ENCODE peak calls at places on chromosomes 6 and 20, in five cellular contexts. One of them, this sample, is unnamed.
A peak's percentile ranks its signal among the peaks of the same experiment; 100 is the strongest.

GRCh38 chr6:69974193-69974592 is 107.8 kb downstream of the COL19A1 start:
- DNase-seq in heart left ventricle: peak; percentile 20
- DNase-seq in adrenal gland: no peak
- DNase-seq in tibial artery: no peak
- DNase-seq in breast epithelium: no peak
- DNase-seq in this sample: peak; percentile 5

GRCh38 chr20:20273281-20273680 is 94.6 kb upstream of the INSM1 start:
- DNase-seq in heart left ventricle: no peak
- DNase-seq in adrenal gland: no peak
- DNase-seq in tibial artery: no peak
- DNase-seq in breast epithelium: no peak
- DNase-seq in this sample: no peak

GRCh38 chr20:44614525-44614924 is 32.1 kb downstream of the PKIG start:
- DNase-seq in heart left ventricle: peak; percentile 48
- DNase-seq in adrenal gland: no peak
- DNase-seq in tibial artery: no peak
- DNase-seq in breast epithelium: no peak
- DNase-seq in this sample: no peak

GRCh38 chr6:143176090-143177021 is 115.7 kb downstream of the AIG1 start:
- DNase-seq in heart left ventricle: no peak
- DNase-seq in adrenal gland: no peak
- DNase-seq in tibial artery: no peak
- DNase-seq in breast epithelium: no peak
- DNase-seq in this sample: no peak

GRCh38 chr20:62523473-62524203 is 47.8 kb upstream of the GATA5 start:
- DNase-seq in heart left ventricle: no peak
- DNase-seq in adrenal gland: no peak
- DNase-seq in tibial artery: no peak
- DNase-seq in breast epithelium: no peak
- DNase-seq in this sample: no peak

GRCh38 chr20:62396367-62397239 is 9.7 kb downstream of the RPS21 start:
- DNase-seq in heart left ventricle: no peak
- DNase-seq in adrenal gland: no peak
- DNase-seq in tibial artery: no peak
- DNase-seq in breast epithelium: no peak
- DNase-seq in this sample: no peak

GRCh38 chr6:96841241-96841824 is 4.1 kb upstream of the GPR63 start:
- DNase-seq in heart left ventricle: no peak
- DNase-seq in adrenal gland: no peak
- DNase-seq in tibial artery: no peak
- DNase-seq in breast epithelium: no peak
- DNase-seq in this sample: no peak

GRCh38 chr6:46642928-46643751 is 9.5 kb downstream of the CYP39A1 start:
- DNase-seq in heart left ventricle: no peak
- DNase-seq in adrenal gland: no peak
- DNase-seq in tibial artery: no peak
- DNase-seq in breast epithelium: no peak
- DNase-seq in this sample: no peak

GRCh38 chr6:170091639-170092579 is 199.0 kb downstream of the DLL1 start:
- DNase-seq in heart left ventricle: peak; percentile 10
- DNase-seq in adrenal gland: no peak
- DNase-seq in tibial artery: peak; percentile 12
- DNase-seq in breast epithelium: no peak
- DNase-seq in this sample: no peak

GRCh38 chr6:153425536-153425935 is 294.5 kb upstream of the RGS17 start:
- DNase-seq in heart left ventricle: no peak
- DNase-seq in adrenal gland: no peak
- DNase-seq in tibial artery: no peak
- DNase-seq in breast epithelium: no peak
- DNase-seq in this sample: no peak

GRCh38 chr20:24663496-24663895 is 194.1 kb downstream of the SYNDIG1 start:
- DNase-seq in heart left ventricle: no peak
- DNase-seq in adrenal gland: no peak
- DNase-seq in tibial artery: peak; percentile 8
- DNase-seq in breast epithelium: no peak
- DNase-seq in this sample: no peak

GRCh38 chr20:52921300-52921699 is 50.9 kb upstream of the TSHZ2 start:
- DNase-seq in heart left ventricle: no peak
- DNase-seq in adrenal gland: no peak
- DNase-seq in tibial artery: no peak
- DNase-seq in breast epithelium: no peak
- DNase-seq in this sample: no peak

GRCh38 chr20:48603116-48603818 is 224.5 kb downstream of the PREX1 start:
- DNase-seq in heart left ventricle: no peak
- DNase-seq in adrenal gland: no peak
- DNase-seq in tibial artery: no peak
- DNase-seq in breast epithelium: peak; percentile 39
- DNase-seq in this sample: no peak

GRCh38 chr6:32370510-32370909 is 1.2 kb downstream of the TSBP1 start:
- DNase-seq in heart left ventricle: no peak
- DNase-seq in adrenal gland: no peak
- DNase-seq in tibial artery: no peak
- DNase-seq in breast epithelium: no peak
- DNase-seq in this sample: no peak

GRCh38 chr20:9508696-9509178 is 5.7 kb upstream of the LAMP5 start:
- DNase-seq in heart left ventricle: no peak
- DNase-seq in adrenal gland: no peak
- DNase-seq in tibial artery: no peak
- DNase-seq in breast epithelium: no peak
- DNase-seq in this sample: no peak

GRCh38 chr20:9506964-9507369 is 7.4 kb upstream of the LAMP5 start:
- DNase-seq in heart left ventricle: no peak
- DNase-seq in adrenal gland: no peak
- DNase-seq in tibial artery: no peak
- DNase-seq in breast epithelium: no peak
- DNase-seq in this sample: no peak

GRCh38 chr20:9508240-9508661 is 6.1 kb upstream of the LAMP5 start:
- DNase-seq in heart left ventricle: no peak
- DNase-seq in adrenal gland: no peak
- DNase-seq in tibial artery: no peak
- DNase-seq in breast epithelium: no peak
- DNase-seq in this sample: no peak

GRCh38 chr20:9507544-9508239 is 6.7 kb upstream of the LAMP5 start:
- DNase-seq in heart left ventricle: no peak
- DNase-seq in adrenal gland: no peak
- DNase-seq in tibial artery: no peak
- DNase-seq in breast epithelium: no peak
- DNase-seq in this sample: no peak

GRCh38 chr20:9506337-9506821 is 8.0 kb upstream of the LAMP5 start:
- DNase-seq in heart left ventricle: no peak
- DNase-seq in adrenal gland: no peak
- DNase-seq in tibial artery: no peak
- DNase-seq in breast epithelium: no peak
- DNase-seq in this sample: no peak
- H3K4me3 ChIP-seq in heart left ventricle: peak overlapping the region; percentile 24
- H3K4me3 ChIP-seq in adrenal gland: no peak overlapping the region
- H3K4me3 ChIP-seq in tibial artery: peak overlapping the region; percentile 24
- H3K4me3 ChIP-seq in breast epithelium: no peak overlapping the region
- H3K4me3 ChIP-seq in this sample: no peak overlapping the region

GRCh38 chr20:58784321-58785074 is 66.2 kb downstream of the GNAS-AS1 start:
- DNase-seq in heart left ventricle: no peak
- DNase-seq in adrenal gland: no peak
- DNase-seq in tibial artery: no peak
- DNase-seq in breast epithelium: no peak
- DNase-seq in this sample: no peak
- H3K4me1 ChIP-seq in heart left ventricle: no peaks in the 10 kb centered on the region
- H3K4me1 ChIP-seq in adrenal gland: no peaks in the 10 kb centered on the region
- H3K4me1 ChIP-seq in tibial artery: no peaks in the 10 kb centered on the region
- H3K4me1 ChIP-seq in breast epithelium: no peaks in the 10 kb centered on the region
- H3K4me1 ChIP-seq in this sample: no peaks in the 10 kb centered on the region

DNA sequence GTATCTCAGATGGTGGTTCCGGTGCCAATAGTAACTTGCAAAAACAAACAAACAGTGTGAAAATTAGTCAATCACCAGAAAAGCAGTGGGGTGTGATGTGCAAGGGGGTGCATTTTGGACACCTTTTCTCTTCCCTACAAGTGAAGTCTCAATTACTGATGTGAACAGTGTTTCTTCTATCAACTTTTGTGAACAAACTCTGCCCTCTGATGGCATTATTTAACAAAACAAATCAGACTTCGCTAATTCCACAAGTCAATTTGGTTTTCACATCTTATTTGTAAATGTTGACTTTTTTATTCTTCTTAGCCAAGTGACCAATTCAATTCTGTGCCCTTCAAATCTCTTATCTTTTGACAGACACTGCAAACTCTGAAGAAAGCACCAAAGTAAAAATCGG is 212.2 kb downstream of the UST start:
- DNase-seq in heart left ventricle: no peak
- DNase-seq in adrenal gland: no peak
- DNase-seq in tibial artery: no peak
- DNase-seq in breast epithelium: no peak
- DNase-seq in this sample: no peak
- TF ChIP-seq CTCF in heart left ventricle: no peak
- TF ChIP-seq CTCF in adrenal gland: no peak
- TF ChIP-seq CTCF in tibial artery: no peak
- TF ChIP-seq CTCF in breast epithelium: no peak
- TF ChIP-seq CTCF in this sample: no peak

GRCh38 chr20:36466089-36466488 is 75.2 kb upstream of the MYL9 start:
- DNase-seq in heart left ventricle: no peak
- DNase-seq in adrenal gland: no peak
- DNase-seq in tibial artery: no peak
- DNase-seq in breast epithelium: no peak
- DNase-seq in this sample: no peak

GRCh38 chr20:36463212-36464061 is 77.9 kb upstream of the MYL9 start:
- DNase-seq in heart left ventricle: no peak
- DNase-seq in adrenal gland: no peak
- DNase-seq in tibial artery: no peak
- DNase-seq in breast epithelium: no peak
- DNase-seq in this sample: no peak

GRCh38 chr20:36462440-36463211 is 78.7 kb upstream of the MYL9 start:
- DNase-seq in heart left ventricle: peak; percentile 86
- DNase-seq in adrenal gland: peak; percentile 59
- DNase-seq in tibial artery: peak; percentile 80
- DNase-seq in breast epithelium: no peak
- DNase-seq in this sample: peak; percentile 47

GRCh38 chr20:36467076-36467999 is 74.0 kb upstream of the MYL9 start:
- DNase-seq in heart left ventricle: peak; percentile 68
- DNase-seq in adrenal gland: no peak
- DNase-seq in tibial artery: peak; percentile 52
- DNase-seq in breast epithelium: no peak
- DNase-seq in this sample: peak; percentile 76

GRCh38 chr20:36465109-36466080 is 75.9 kb upstream of the MYL9 start:
- DNase-seq in heart left ventricle: no peak
- DNase-seq in adrenal gland: no peak
- DNase-seq in tibial artery: peak; percentile 76
- DNase-seq in breast epithelium: no peak
- DNase-seq in this sample: no peak
- H3K4me3 ChIP-seq in heart left ventricle: no peak overlapping the region
- H3K4me3 ChIP-seq in adrenal gland: no peak overlapping the region
- H3K4me3 ChIP-seq in tibial artery: no peak overlapping the region
- H3K4me3 ChIP-seq in breast epithelium: no peak overlapping the region
- H3K4me3 ChIP-seq in this sample: no peak overlapping the region

GRCh38 chr20:58975353-58975752 is 5.7 kb upstream of the NELFCD start:
- DNase-seq in heart left ventricle: no peak
- DNase-seq in adrenal gland: no peak
- DNase-seq in tibial artery: no peak
- DNase-seq in breast epithelium: no peak
- DNase-seq in this sample: no peak
- H3K4me1 ChIP-seq in heart left ventricle: no peaks in the 10 kb centered on the region
- H3K4me1 ChIP-seq in adrenal gland: no peaks in the 10 kb centered on the region
- H3K4me1 ChIP-seq in tibial artery: peaks cover under 1% of the 10 kb centered on the region
- H3K4me1 ChIP-seq in breast epithelium: no peaks in the 10 kb centered on the region
- H3K4me1 ChIP-seq in this sample: peaks cover under 1% of the 10 kb centered on the region

GRCh38 chr20:58418949-58419748 is 30.1 kb downstream of the VAPB start:
- DNase-seq in heart left ventricle: no peak
- DNase-seq in adrenal gland: no peak
- DNase-seq in tibial artery: no peak
- DNase-seq in breast epithelium: no peak
- DNase-seq in this sample: no peak
- TF ChIP-seq CTCF in heart left ventricle: no peak
- TF ChIP-seq CTCF in adrenal gland: no peak
- TF ChIP-seq CTCF in tibial artery: no peak
- TF ChIP-seq CTCF in breast epithelium: no peak
- TF ChIP-seq CTCF in this sample: no peak

GRCh38 chr6:55174211-55175013 is at the start of gene HCRTR2:
- DNase-seq in heart left ventricle: no peak
- DNase-seq in adrenal gland: no peak
- DNase-seq in tibial artery: no peak
- DNase-seq in breast epithelium: no peak
- DNase-seq in this sample: no peak
- H3K4me3 ChIP-seq in heart left ventricle: peak within 1 kb of the TSS; percentile 4
- H3K4me3 ChIP-seq in adrenal gland: no peak within 1 kb of the TSS
- H3K4me3 ChIP-seq in tibial artery: no peak within 1 kb of the TSS
- H3K4me3 ChIP-seq in breast epithelium: no peak within 1 kb of the TSS
- H3K4me3 ChIP-seq in this sample: no peak within 1 kb of the TSS

DNA sequence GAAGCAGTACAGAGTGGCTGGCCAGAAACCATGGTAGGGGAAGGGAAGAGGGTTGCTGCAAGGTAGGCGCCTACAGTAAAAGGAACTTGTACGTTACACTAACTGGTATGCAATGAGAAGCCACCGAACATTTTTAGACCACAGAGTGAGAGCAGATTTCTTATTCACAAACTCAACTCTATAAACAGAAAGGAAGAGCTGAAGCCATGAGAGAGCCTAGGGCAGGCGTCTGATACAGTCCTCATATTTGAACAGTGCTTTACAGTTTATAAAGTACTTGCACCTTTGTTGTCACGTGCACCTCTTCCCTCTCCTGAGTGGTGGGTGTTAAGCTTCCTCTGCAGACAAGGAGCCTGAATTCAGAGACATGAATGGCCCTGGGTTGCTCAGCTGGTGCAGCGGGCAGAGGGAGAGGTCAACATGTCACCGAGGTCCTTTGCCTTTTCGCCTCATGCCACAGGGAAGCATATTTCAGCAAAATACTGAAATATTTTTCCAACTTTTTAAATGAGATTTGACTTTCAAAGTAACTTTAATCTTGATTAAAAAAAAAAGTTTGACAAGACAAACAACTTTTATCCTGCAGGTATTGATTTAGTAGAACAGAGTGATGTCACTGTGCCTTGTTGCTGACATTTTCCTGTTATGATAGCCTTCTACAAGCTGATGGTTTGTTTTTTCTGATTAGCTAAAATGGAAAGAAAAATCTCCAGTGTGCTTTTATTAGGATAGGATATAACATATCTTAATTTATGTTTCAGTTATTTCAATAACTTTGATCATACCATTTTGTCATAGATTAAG is 23.8 kb downstream of the UST start:
- DNase-seq in heart left ventricle: no peak
- DNase-seq in adrenal gland: no peak
- DNase-seq in tibial artery: no peak
- DNase-seq in breast epithelium: no peak
- DNase-seq in this sample: no peak
- H3K4me1 ChIP-seq in heart left ventricle: no peaks in the 10 kb centered on the region
- H3K4me1 ChIP-seq in adrenal gland: no peaks in the 10 kb centered on the region
- H3K4me1 ChIP-seq in tibial artery: no peaks in the 10 kb centered on the region
- H3K4me1 ChIP-seq in breast epithelium: no peaks in the 10 kb centered on the region
- H3K4me1 ChIP-seq in this sample: no peaks in the 10 kb centered on the region

This sample was measured in mucosa of descending colon.